ENCODE peak calls at places on chromosomes 11 and 22, in four cellular contexts. I is HAP-1; O is K562; C is CD8-positive, alpha-beta memory T cell. V is an unnamed sample.
A peak's percentile ranks its signal among the peaks of the same experiment; 100 is the strongest.

GRCh38 chr11:17259931-17260499 is 16.5 kb upstream of the NUCB2 start:
- DNase-seq in I (no peak), O (peak; percentile 30), C (no peak), V (no peak)

GRCh38 chr11:63574856-63575602 is 11.8 kb upstream of the PLAAT2 start:
- DNase-seq in I (no peak), O (no peak), C (no peak), V (no peak)

GRCh38 chr11:63845305-63845704 is 6.4 kb downstream of the MARK2 start:
- DNase-seq in I (no peak), O (no peak), C (no peak), V (no peak)

GRCh38 chr11:15688351-15688792 is 573.6 kb downstream of the INSC start:
- DNase-seq in I (no peak), O (no peak), C (no peak), V (no peak)

GRCh38 chr22:31212783-31213626 is 907 bp downstream of the LIMK2 start:
- DNase-seq in I (no peak), O (no peak), C (no peak), V (peak; percentile 35)

GRCh38 chr11:44849424-44849823 is 101.3 kb downstream of the TP53I11 start:
- DNase-seq in I (no peak), O (no peak), C (no peak), V (no peak)

GRCh38 chr11:117819096-117820040 is 5.2 kb downstream of the FXYD2 start:
- DNase-seq in I (peak; percentile 60), O (peak; percentile 75), C (no peak), V (peak; percentile 35)

GRCh38 chr11:36213050-36213840 is 76.0 kb downstream of the COMMD9 start:
- DNase-seq in I (no peak), O (no peak), C (no peak), V (no peak)

GRCh38 chr11:112961751-112962747 is 829 bp downstream of the NCAM1 start:
- DNase-seq in I (no peak), O (no peak), C (no peak), V (no peak)

GRCh38 chr11:67632175-67632981 is 2.6 kb upstream of the NUDT8 start:
- DNase-seq in I (no peak), O (no peak), C (no peak), V (no peak)

GRCh38 chr11:95652002-95652472 is 137.5 kb downstream of the FAM76B start:
- DNase-seq in I (no peak), O (no peak), C (no peak), V (no peak)

GRCh38 chr11:16926868-16927267 is 87.3 kb downstream of the PLEKHA7 start:
- DNase-seq in I (no peak), O (no peak), C (no peak), V (no peak)

GRCh38 chr11:114163830-114164401 is 104.4 kb downstream of the ZBTB16 start:
- DNase-seq in I (no peak), O (no peak), C (no peak), V (no peak)

GRCh38 chr11:6693342-6694228 is 10.4 kb upstream of the MRPL17 start:
- DNase-seq in I (no peak), O (no peak), C (peak; percentile 22), V (no peak)

GRCh38 chr22:20721409-20722218 is 52.3 kb upstream of the SERPIND1 start:
- DNase-seq in I (no peak), O (no peak), C (no peak), V (no peak)

GRCh38 chr22:45329536-45329936 is 19.8 kb downstream of the FAM118A start:
- DNase-seq in I (no peak), O (no peak), C (no peak), V (no peak)

GRCh38 chr11:86523738-86524602 is 148.4 kb downstream of the ME3 start:
- DNase-seq in I (no peak), O (peak; percentile 46), C (no peak), V (no peak)

GRCh38 chr11:363948-364761 is 5.1 kb upstream of the B4GALNT4 start:
- DNase-seq in I (no peak), O (no peak), C (peak; percentile 60), V (peak; percentile 74)

GRCh38 chr11:15835705-15836411 is 520.5 kb downstream of the SOX6 start:
- DNase-seq in I (no peak), O (no peak), C (no peak), V (no peak)

GRCh38 chr11:71563401-71563800 is 2.0 kb upstream of the KRTAP5-10 start:
- DNase-seq in I (peak; percentile 16), O (peak; percentile 53), C (no peak), V (peak; percentile 34)

GRCh38 chr11:96167233-96167632 is 175.8 kb downstream of the MAML2 start:
- DNase-seq in I (no peak), O (no peak), C (no peak), V (no peak)

GRCh38 chr11:116257092-116257491 is 515.7 kb downstream of the BUD13 start:
- DNase-seq in I (no peak), O (peak; percentile 16), C (no peak), V (peak; percentile 3)

GRCh38 chr11:95937358-95937757 is 13.5 kb upstream of the MTMR2 start:
- DNase-seq in I (no peak), O (no peak), C (no peak), V (no peak)

GRCh38 chr22:19800761-19801244 is 40.2 kb downstream of the TBX1 start:
- DNase-seq in I (no peak), O (peak; percentile 74), C (no peak), V (no peak)

GRCh38 chr11:43574949-43575915 is 105.3 kb upstream of the HSD17B12 start:
- DNase-seq in I (peak; percentile 48), O (no peak), C (no peak), V (no peak)

GRCh38 chr22:33918676-33919590 is 1.3 kb downstream of the LARGE1 start:
- DNase-seq in I (peak; percentile 37), O (no peak), C (no peak), V (no peak)

GRCh38 chr11:124886476-124886875 is 11.2 kb downstream of the ROBO4 start:
- DNase-seq in I (no peak), O (no peak), C (no peak), V (no peak)

GRCh38 chr11:65492387-65492636 is 6.5 kb upstream of the MALAT1 start:
- DNase-seq in I (no peak), O (no peak), C (no peak), V (no peak)

GRCh38 chr11:65492637-65493366 is 6.0 kb upstream of the MALAT1 start:
- DNase-seq in I (no peak), O (peak; percentile 68), C (no peak), V (peak; percentile 57)

GRCh38 chr11:65489706-65490310 is 9.0 kb upstream of the MALAT1 start:
- DNase-seq in I (no peak), O (no peak), C (no peak), V (no peak)

GRCh38 chr11:65491614-65492386 is 7.0 kb upstream of the MALAT1 start:
- DNase-seq in I (peak; percentile 68), O (no peak), C (no peak), V (peak; percentile 64)

GRCh38 chr11:65491163-65491465 is 7.7 kb upstream of the MALAT1 start:
- DNase-seq in I (no peak), O (no peak), C (no peak), V (no peak)
- H3K4me3 ChIP-seq in I (no peak overlapping the region), O (no peak overlapping the region), C (no peak overlapping the region), V (no peak overlapping the region)

GRCh38 chr11:75339685-75340409 is 11.6 kb downstream of the ARRB1 start:
- DNase-seq in I (no peak), O (no peak), C (no peak), V (peak; percentile 43)
- H3K4me1 ChIP-seq in I (peaks cover 8% of the 10 kb centered on the region), O (peaks cover 73% of the 10 kb centered on the region), C (peaks cover 82% of the 10 kb centered on the region), V (peaks cover 17% of the 10 kb centered on the region)

DNA sequence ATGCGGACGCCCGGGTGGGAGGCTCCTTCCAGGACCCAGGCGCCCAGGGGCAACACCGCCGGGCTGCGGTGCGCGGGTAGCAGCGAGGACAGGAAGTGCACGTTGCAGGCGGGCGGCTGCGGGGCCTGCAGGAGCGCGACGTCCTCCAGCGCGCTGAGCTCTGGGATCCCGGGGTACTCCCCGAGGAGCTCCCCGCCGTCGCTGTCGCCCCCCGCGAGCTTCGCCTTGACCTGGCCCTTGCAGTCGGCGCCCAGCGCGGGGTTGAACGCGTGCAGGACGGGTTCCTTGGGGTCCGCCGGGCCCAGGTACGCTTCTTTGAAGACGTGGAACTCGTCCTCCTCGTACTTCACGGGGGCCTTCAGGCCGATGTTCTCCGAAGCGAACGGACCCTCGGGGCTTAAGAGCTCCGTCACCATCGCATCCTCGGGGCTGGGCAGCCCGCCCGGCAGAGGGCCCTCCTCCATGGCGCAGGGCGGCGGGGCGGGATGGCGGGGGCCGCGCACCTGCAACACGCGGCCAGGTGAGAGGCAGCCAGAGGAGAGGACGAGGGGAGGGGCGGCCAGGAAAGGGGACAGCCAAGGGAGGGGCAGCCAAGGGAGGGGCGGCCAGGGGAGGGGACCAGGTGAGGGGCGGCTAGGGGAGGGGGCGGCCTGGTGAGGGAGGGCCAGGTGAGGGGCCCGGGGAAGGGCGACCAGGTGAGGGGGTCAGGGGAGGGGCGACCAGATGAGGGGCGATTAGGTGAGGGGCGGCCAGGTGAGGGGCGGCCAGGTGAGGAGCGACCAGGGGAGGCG is 928 bp downstream of the TESMIN start:
- DNase-seq in I (no peak), O (peak; percentile 13), C (peak; percentile 2), V (no peak)
- H3K4me3 ChIP-seq in I (no peak overlapping the region), O (peak overlapping the region; percentile 62), C (no peak overlapping the region), V (peak overlapping the region; percentile 71)

GRCh38 chr11:10454902-10455631 is at the start of gene AMPD3:
- DNase-seq in I (no peak), O (peak; percentile 82), C (no peak), V (peak; percentile 56)
- H3K4me1 ChIP-seq in I (no peaks in the 10 kb centered on the region), O (peaks cover 32% of the 10 kb centered on the region), C (peaks cover 68% of the 10 kb centered on the region), V (peaks cover 65% of the 10 kb centered on the region)

GRCh38 chr22:42074153-42074750 is at the start of gene PHETA2:
- DNase-seq in I (no peak), O (no peak), C (peak; percentile 47), V (no peak)
- H3K4me3 ChIP-seq in I (no peak within 1 kb of the TSS), O (no peak within 1 kb of the TSS), C (peak within 1 kb of the TSS; percentile 39), V (no peak within 1 kb of the TSS)

GRCh38 chr11:34599406-34599901 is 21.4 kb upstream of the EHF start:
- DNase-seq in I (peak; percentile 74), O (peak; percentile 56), C (no peak), V (no peak)

GRCh38 chr11:34601609-34602008 is 19.3 kb upstream of the EHF start:
- DNase-seq in I (no peak), O (no peak), C (no peak), V (no peak)

GRCh38 chr11:34602245-34602644 is 18.6 kb upstream of the EHF start:
- DNase-seq in I (no peak), O (no peak), C (no peak), V (no peak)

GRCh38 chr11:34600339-34601084 is 20.4 kb upstream of the EHF start:
- DNase-seq in I (no peak), O (peak; percentile 91), C (no peak), V (no peak)

GRCh38 chr11:34601085-34601444 is 19.8 kb upstream of the EHF start:
- DNase-seq in I (no peak), O (no peak), C (no peak), V (no peak)
- H3K4me1 ChIP-seq in I (peaks cover 13% of the 10 kb centered on the region), O (peaks cover 46% of the 10 kb centered on the region), C (peaks cover 16% of the 10 kb centered on the region), V (no peaks in the 10 kb centered on the region)

V was measured in OCI-LY7.